ENCODE peak calls at places on chromosome 1, in eight cellular contexts. U is heart right ventricle, Z is HepG2, O is SHP77, T is A673, N is EL, X is GDM1, P is NCI-H524. M is an unnamed sample.

GRCh38 chr1:46172321-46172720 is 2.6 kb upstream of the TSPAN1 start:
- DNase-seq in T (no peak), N (no peak), P (no peak), U (no peak), X (no peak), Z (no peak), O (no peak), M (no peak)

GRCh38 chr1:188166654-188167053 is 1337.9 kb downstream of the PLA2G4A start:
- DNase-seq in U (no peak), N (no peak), Z (no peak), P (no peak), X (no peak), O (no peak), T (no peak), M (no peak)

GRCh38 chr1:62882161-62882560 is 98.2 kb downstream of the ATG4C start:
- DNase-seq in Z (peak), U (no peak), O (no peak), T (no peak), P (peak), N (no peak), X (no peak), M (no peak)

GRCh38 chr1:15353839-15354579 is 55.7 kb upstream of the EFHD2 start:
- DNase-seq in P (peak), X (no peak), Z (peak), N (peak), O (no peak), U (no peak), T (peak), M (no peak)

GRCh38 chr1:108007070-108007469 is 42.1 kb upstream of the VAV3 start:
- DNase-seq in P (no peak), X (no peak), Z (no peak), U (no peak), T (no peak), O (no peak), N (no peak), M (no peak)

GRCh38 chr1:36238433-36238832 is 14.2 kb downstream of the THRAP3 start:
- DNase-seq in O (no peak), P (no peak), U (no peak), T (no peak), X (no peak), N (peak), Z (no peak), M (no peak)

GRCh38 chr1:157842939-157843338 is 1.3 kb upstream of the CD5L start:
- DNase-seq in Z (no peak), U (no peak), X (no peak), P (no peak), N (no peak), O (no peak), T (no peak), M (no peak)

GRCh38 chr1:194466706-194467105 is 1280.3 kb upstream of the B3GALT2 start:
- DNase-seq in P (no peak), N (peak), Z (no peak), T (peak), U (no peak), X (no peak), O (no peak), M (no peak)

GRCh38 chr1:14849038-14849437 is 250.6 kb downstream of the KAZN start:
- DNase-seq in Z (no peak), N (no peak), O (no peak), U (no peak), P (no peak), X (no peak), T (no peak), M (no peak)

GRCh38 chr1:61270761-61271411 is 188.5 kb downstream of the NFIA start:
- DNase-seq in P (no peak), Z (peak), X (no peak), T (no peak), N (no peak), O (no peak), U (no peak), M (no peak)

GRCh38 chr1:238624786-238625185 is 734.1 kb upstream of the ZP4 start:
- DNase-seq in O (no peak), P (no peak), T (no peak), X (no peak), N (peak), Z (no peak), U (no peak), M (no peak)

GRCh38 chr1:116262207-116262994 is 110.6 kb upstream of the ATP1A1 start:
- DNase-seq in N (no peak), T (no peak), X (no peak), P (no peak), Z (no peak), O (no peak), U (no peak), M (no peak)

GRCh38 chr1:214422137-214422671 is 129.2 kb downstream of the PTPN14 start:
- DNase-seq in N (peak), X (no peak), O (no peak), T (no peak), P (no peak), Z (no peak), U (no peak), M (no peak)

GRCh38 chr1:201686709-201687455 is 142.1 kb upstream of the IPO9 start:
- DNase-seq in O (peak), P (peak), Z (no peak), N (no peak), U (no peak), X (no peak), T (peak), M (no peak)

GRCh38 chr1:211305044-211305443 is 21.6 kb upstream of the TRAF5 start:
- DNase-seq in X (no peak), N (peak), U (no peak), T (peak), P (no peak), Z (no peak), O (no peak), M (no peak)

GRCh38 chr1:114153051-114153620 is 533 bp downstream of the SYT6 start:
- DNase-seq in T (peak), O (no peak), X (no peak), N (no peak), P (peak), U (peak), Z (no peak), M (no peak)

GRCh38 chr1:41315867-41316266 is 45.4 kb upstream of the FOXO6 start:
- DNase-seq in X (no peak), Z (no peak), O (no peak), U (no peak), T (no peak), P (no peak), N (no peak), M (no peak)

GRCh38 chr1:55481634-55482033 is 266.5 kb upstream of the USP24 start:
- DNase-seq in X (no peak), T (no peak), N (no peak), O (no peak), P (no peak), U (no peak), Z (no peak), M (no peak)

M was measured in chondrocyte.